ENCODE peak calls at places on chromosomes 4 and X, in five cellular contexts. D, A, O, E and B are unnamed samples.
A peak's percentile ranks its signal among the peaks of the same experiment; 100 is the strongest.

GRCh38 chrX:155216940-155217450 is 735 bp downstream of the VBP1 start:
- DNase-seq in E (no peak), O (peak; percentile 21), A (no peak), D (no peak), B (no peak)

GRCh38 chrX:66680451-66680850 is 41.6 kb upstream of the EDA2R start:
- DNase-seq in E (no peak), D (no peak), A (peak; percentile 50), O (no peak), B (no peak)

GRCh38 chrX:63561425-63561824 is 210.3 kb upstream of the SPIN4 start:
- DNase-seq in D (no peak), E (no peak), O (no peak), A (no peak), B (peak; percentile 4)

GRCh38 chrX:68570598-68570997 is 71.7 kb downstream of the YIPF6 start:
- DNase-seq in O (no peak), E (no peak), A (peak; percentile 17), D (no peak), B (no peak)

GRCh38 chr4:172786039-172786792 is 382.4 kb upstream of the GALNT7 start:
- DNase-seq in D (no peak), O (no peak), E (no peak), A (peak; percentile 21), B (peak; percentile 53)

GRCh38 chr4:75940692-75941253 is at the start of gene NAAA:
- DNase-seq in D (peak; percentile 51), E (peak; percentile 62), A (peak; percentile 53), O (peak; percentile 76), B (peak; percentile 63)

GRCh38 chr4:153468587-153468986 is 2.4 kb downstream of the TMEM131L start:
- DNase-seq in O (no peak), A (no peak), E (no peak), D (no peak), B (no peak)

GRCh38 chr4:101020956-101021355 is 326.4 kb downstream of the PPP3CA start:
- DNase-seq in E (no peak), D (peak; percentile 79), A (peak; percentile 66), O (no peak), B (peak; percentile 35)

GRCh38 chr4:39067451-39067850 is 5.4 kb downstream of the KLHL5 start:
- DNase-seq in D (no peak), E (no peak), O (no peak), A (no peak), B (no peak)

GRCh38 chr4:7785017-7785416 is 154.6 kb downstream of the AFAP1 start:
- DNase-seq in E (no peak), D (no peak), A (no peak), O (no peak), B (no peak)

GRCh38 chr4:152983774-152984411 is 47.8 kb downstream of the FHDC1 start:
- DNase-seq in D (no peak), O (no peak), E (no peak), A (peak; percentile 86), B (peak; percentile 21)

GRCh38 chr4:76804060-76804459 is 93.9 kb downstream of the SOWAHB start:
- DNase-seq in A (no peak), O (no peak), E (no peak), D (no peak), B (peak; percentile 65)

GRCh38 chr4:42627887-42628646 is 28.8 kb downstream of the ATP8A1 start:
- DNase-seq in E (no peak), O (no peak), D (no peak), A (no peak), B (no peak)

GRCh38 chr4:54661156-54661555 is 3.4 kb downstream of the KIT start:
- DNase-seq in A (peak; percentile 19), D (no peak), O (no peak), E (no peak), B (no peak)

GRCh38 chr4:122842984-122843531 is 16.4 kb downstream of the FGF2 start:
- DNase-seq in O (no peak), A (no peak), E (no peak), D (no peak), B (no peak)

GRCh38 chr4:109207060-109207459 is 95.4 kb downstream of the COL25A1 start:
- DNase-seq in O (peak; percentile 10), A (peak; percentile 11), E (no peak), D (no peak), B (peak; percentile 45)

DNA sequence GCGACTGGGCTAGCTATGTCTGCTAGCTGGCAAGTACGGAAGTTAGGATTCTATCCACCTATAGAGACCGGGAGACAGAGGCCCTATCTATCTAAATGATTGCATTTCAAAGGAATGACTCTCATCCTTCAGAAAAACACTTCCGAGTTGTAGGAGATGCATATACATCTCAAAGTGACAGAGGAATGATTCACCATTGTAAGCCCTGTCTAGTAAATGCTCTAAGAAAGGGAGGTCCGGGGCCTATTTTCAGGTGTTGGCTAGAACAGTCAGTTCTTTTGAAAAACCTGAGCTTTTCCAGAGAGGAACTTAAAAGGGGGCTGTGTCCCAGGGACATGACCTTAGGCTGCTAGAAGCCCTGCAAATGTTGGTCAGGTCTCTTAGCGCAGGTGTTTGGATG is 262.9 kb upstream of the IL1RAPL1 start:
- DNase-seq in D (no peak), E (no peak), A (no peak), O (no peak), B (no peak)
- H3K4me2 ChIP-seq in D (no peak overlapping the region), E (no peak overlapping the region), A (no peak overlapping the region), O (no peak overlapping the region), B (no peak overlapping the region)

GRCh38 chr4:98193459-98194105 is 50.3 kb upstream of the STPG2 start:
- DNase-seq in A (peak; percentile 30), E (no peak), D (no peak), O (no peak), B (no peak)
- H3K9me3 ChIP-seq in A (peaks cover 22% of the 10 kb centered on the region), E (peaks cover 20% of the 10 kb centered on the region), D (peaks cover 14% of the 10 kb centered on the region), O (no peaks in the 10 kb centered on the region), B (no peaks in the 10 kb centered on the region)

GRCh38 chrX:14865201-14865600 is 7.7 kb downstream of the FANCB start:
- DNase-seq in D (no peak), O (no peak), A (no peak), E (no peak), B (peak; percentile 28)
- TF ChIP-seq EZH2 in D (no peak), O (no peak), A (no peak), E (no peak), B (no peak)

DNA sequence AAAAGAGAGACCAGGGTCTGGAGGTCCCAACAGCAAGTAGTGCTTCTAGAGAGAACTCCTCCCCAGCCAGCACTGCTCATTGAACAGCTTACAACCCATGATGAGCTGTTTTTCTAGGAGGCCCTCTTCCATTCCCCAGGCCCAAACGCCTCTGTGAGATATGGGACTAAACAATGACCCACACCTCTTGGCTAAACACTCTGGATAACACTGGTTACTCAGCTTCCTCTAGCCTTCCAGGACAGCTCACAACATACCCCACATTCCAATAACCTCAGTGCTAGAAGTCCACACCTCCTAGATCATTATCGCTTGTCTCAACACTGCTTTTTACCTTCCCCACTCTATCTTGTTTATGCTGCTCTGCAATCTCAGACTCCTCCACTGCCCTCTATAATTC is 35.4 kb upstream of the PGRMC2 start:
- DNase-seq in O (peak; percentile 25), D (no peak), E (peak; percentile 53), A (peak; percentile 85), B (peak; percentile 98)
- H3K4me2 ChIP-seq in O (no peak overlapping the region), D (peak overlapping the region; percentile 36), E (no peak overlapping the region), A (peak overlapping the region; percentile 69), B (no peak overlapping the region)

GRCh38 chr4:110625593-110626292 is 2.9 kb upstream of the PITX2 start:
- DNase-seq in A (no peak), E (no peak), D (no peak), O (no peak), B (no peak)
- H3K9me3 ChIP-seq in A (peaks cover 5% of the 10 kb centered on the region), E (no peaks in the 10 kb centered on the region), D (no peaks in the 10 kb centered on the region), O (no peaks in the 10 kb centered on the region), B (no peaks in the 10 kb centered on the region)

GRCh38 chr4:84496356-84497219 is 2.5 kb downstream of the NKX6-1 start:
- DNase-seq in D (no peak), A (no peak), E (no peak), O (no peak), B (no peak)
- TF ChIP-seq EZH2 in D (no peak), A (no peak), E (no peak), O (peak; percentile 70), B (peak; percentile 63)

DNA sequence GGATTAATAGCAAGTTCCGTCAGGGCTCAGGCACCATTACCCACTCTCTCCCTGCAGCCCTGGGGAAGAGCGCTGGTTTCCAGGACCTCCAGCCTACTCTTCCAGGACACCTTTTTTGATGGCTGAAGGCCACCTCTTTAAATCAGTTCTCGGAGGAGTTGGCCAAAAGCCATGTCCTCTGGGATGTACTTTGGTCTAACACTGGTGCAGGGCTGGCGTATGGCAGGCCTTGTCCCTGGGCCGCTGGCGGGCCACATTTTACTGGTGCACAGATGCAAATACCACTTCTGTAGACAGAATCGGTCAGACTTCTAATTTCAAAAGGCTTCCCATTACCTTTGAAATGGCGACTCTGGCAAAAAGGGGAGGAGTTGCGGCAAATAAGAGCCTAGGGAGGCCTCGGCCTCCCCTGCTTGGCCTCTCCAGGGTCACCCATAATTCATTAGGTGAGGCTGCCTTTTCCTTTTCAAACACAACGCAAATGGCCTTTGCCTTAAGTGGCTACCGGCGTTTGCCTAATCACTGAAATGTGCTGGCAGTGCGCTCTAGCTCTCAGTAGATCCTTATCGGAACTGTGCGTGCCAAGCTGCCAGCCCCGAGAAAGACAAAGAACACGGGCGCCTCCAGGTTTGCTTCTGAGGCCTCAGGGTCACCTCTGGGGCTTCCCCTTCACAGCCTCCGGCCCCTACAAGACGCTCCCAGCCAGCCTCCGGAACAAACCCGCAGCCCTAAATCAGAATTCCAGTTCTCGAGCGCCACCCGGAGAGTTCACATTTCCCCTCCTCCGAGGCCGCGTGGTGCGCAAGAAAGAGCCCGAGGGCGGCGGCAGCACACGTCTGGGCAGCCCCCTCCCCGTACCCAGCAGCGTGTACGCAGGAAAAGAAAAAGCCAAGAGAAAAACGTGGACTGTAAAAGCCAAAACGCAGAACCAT is 76.2 kb upstream of the BCOR start:
- DNase-seq in D (peak; percentile 72), E (peak; percentile 76), O (peak; percentile 76), A (no peak), B (no peak)
- H3K4me2 ChIP-seq in D (peak overlapping the region; percentile 86), E (peak overlapping the region; percentile 89), O (peak overlapping the region; percentile 92), A (no peak overlapping the region), B (no peak overlapping the region)